ENCODE peak calls at places on chromosomes 12 and 14, in four cellular contexts. B is CD8-positive, alpha-beta T cell; S is neuronal stem cell; G is PC-3. F is an unnamed sample.

GRCh38 chr14:51093371-51094281 is 1.3 kb downstream of the TRIM9 start:
- DNase-seq in B (peak; percentile 38), S (peak; percentile 36), G (no peak), F (peak; percentile 26)

GRCh38 chr12:116202433-116202832 is 75.1 kb downstream of the MED13L start:
- DNase-seq in B (no peak), S (no peak), G (no peak), F (no peak)

GRCh38 chr12:100651694-100652093 is 78.2 kb downstream of the GAS2L3 start:
- DNase-seq in B (no peak), S (no peak), G (no peak), F (no peak)

GRCh38 chr14:38490273-38490672 is 234.4 kb upstream of the CLEC14A start:
- DNase-seq in B (no peak), S (no peak), G (no peak), F (no peak)

GRCh38 chr12:59382678-59383425 is 213.0 kb upstream of the SLC16A7 start:
- DNase-seq in B (no peak), S (no peak), G (no peak), F (no peak)

GRCh38 chr14:50335989-50336391 is 23.9 kb downstream of the DMAC2L start:
- DNase-seq in B (no peak), S (no peak), G (no peak), F (no peak)

GRCh38 chr12:106140223-106140986 is 1.7 kb upstream of the NUAK1 start:
- DNase-seq in B (no peak), S (no peak), G (no peak), F (no peak)

GRCh38 chr12:2264622-2265306 is 212.0 kb downstream of the CACNA1C start:
- DNase-seq in B (no peak), S (no peak), G (no peak), F (no peak)

GRCh38 chr12:65603428-65604351 is 220.6 kb upstream of the HMGA2 start:
- DNase-seq in B (no peak), S (no peak), G (peak; percentile 92), F (no peak)

GRCh38 chr12:45878630-45879255 is 111.6 kb downstream of the SCAF11 start:
- DNase-seq in B (peak; percentile 38), S (no peak), G (peak; percentile 25), F (no peak)

GRCh38 chr14:70186826-70187483 is 1.8 kb downstream of the SLC8A3 start:
- DNase-seq in B (no peak), S (no peak), G (no peak), F (no peak)

GRCh38 chr12:116000252-116000651 is 277.2 kb downstream of the MED13L start:
- DNase-seq in B (no peak), S (no peak), G (no peak), F (no peak)

GRCh38 chr12:102433304-102433703 is 47.1 kb downstream of the IGF1 start:
- DNase-seq in B (no peak), S (no peak), G (no peak), F (no peak)

GRCh38 chr12:29282452-29282851 is 98.5 kb downstream of the ERGIC2 start:
- DNase-seq in B (no peak), S (no peak), G (no peak), F (no peak)

GRCh38 chr12:122190842-122191668 is 8.1 kb downstream of the LRRC43 start:
- DNase-seq in B (peak; percentile 70), S (peak; percentile 57), G (peak; percentile 90), F (peak; percentile 49)

GRCh38 chr12:8088574-8088973 is 6.5 kb downstream of the NECAP1 start:
- DNase-seq in B (peak; percentile 52), S (no peak), G (no peak), F (peak; percentile 43)

GRCh38 chr12:48454675-48455074 is 17.7 kb upstream of the ANP32D start:
- DNase-seq in B (no peak), S (no peak), G (peak; percentile 58), F (peak; percentile 57)

GRCh38 chr12:41743835-41744234 is 400.8 kb downstream of the GXYLT1 start:
- DNase-seq in B (no peak), S (no peak), G (peak; percentile 57), F (no peak)

GRCh38 chr14:69044965-69045555 is 66.0 kb upstream of the ACTN1 start:
- DNase-seq in B (no peak), S (no peak), G (no peak), F (no peak)

GRCh38 chr12:46303039-46303666 is 34.3 kb upstream of the SLC38A1 start:
- DNase-seq in B (peak; percentile 59), S (no peak), G (peak; percentile 60), F (peak; percentile 66)

GRCh38 chr12:77001181-77001758 is 64.1 kb downstream of the E2F7 start:
- DNase-seq in B (no peak), S (no peak), G (no peak), F (no peak)

GRCh38 chr14:64566651-64567122 is 16.9 kb downstream of the PPP1R36 start:
- DNase-seq in B (no peak), S (no peak), G (no peak), F (no peak)

GRCh38 chr12:55687746-55688145 is 20.0 kb downstream of the ITGA7 start:
- DNase-seq in B (no peak), S (no peak), G (no peak), F (no peak)

GRCh38 chr12:5171701-5172100 is 128.0 kb downstream of the KCNA5 start:
- DNase-seq in B (no peak), S (peak; percentile 54), G (peak; percentile 46), F (no peak)

GRCh38 chr12:125295550-125295949 is 230.3 kb downstream of the AACS start:
- DNase-seq in B (no peak), S (no peak), G (no peak), F (no peak)

GRCh38 chr12:92762773-92763172 is 60.0 kb downstream of the PLEKHG7 start:
- DNase-seq in B (no peak), S (no peak), G (no peak), F (no peak)

GRCh38 chr12:108701779-108702435 is 29.4 kb downstream of the CORO1C start:
- DNase-seq in B (no peak), S (no peak), G (no peak), F (no peak)

GRCh38 chr12:33061844-33062243 is 165.3 kb upstream of the PKP2 start:
- DNase-seq in B (no peak), S (no peak), G (no peak), F (no peak)

GRCh38 chr12:52175411-52176350 is 16.1 kb downstream of the KRT80 start:
- DNase-seq in B (no peak), S (no peak), G (no peak), F (no peak)

GRCh38 chr14:26598081-26598671 is 343 bp upstream of the NOVA1 start:
- DNase-seq in B (no peak), S (peak; percentile 98), G (peak; percentile 77), F (peak; percentile 7)

GRCh38 chr12:98418357-98419075 is 96.9 kb upstream of the TMPO start:
- DNase-seq in B (no peak), S (no peak), G (peak; percentile 92), F (no peak)

GRCh38 chr14:70908918-70909641 is 1.8 kb downstream of the PCNX1 start:
- DNase-seq in B (no peak), S (no peak), G (no peak), F (no peak)

GRCh38 chr12:108643941-108644742 is 10.4 kb upstream of the SELPLG start:
- DNase-seq in B (no peak), S (no peak), G (peak; percentile 59), F (no peak)

GRCh38 chr12:64450711-64451486 is 1.0 kb upstream of the TBK1 start:
- DNase-seq in B (no peak), S (peak; percentile 79), G (peak; percentile 25), F (no peak)

GRCh38 chr14:45716506-45716905 is 463.5 kb upstream of the MIS18BP1 start:
- DNase-seq in B (no peak), S (no peak), G (peak; percentile 50), F (no peak)

GRCh38 chr12:100668939-100669536 is 95.6 kb downstream of the GAS2L3 start:
- DNase-seq in B (peak; percentile 31), S (peak; percentile 77), G (peak; percentile 87), F (no peak)

GRCh38 chr14:103871596-103872480 is 24.5 kb upstream of the PPP1R13B start:
- DNase-seq in B (peak; percentile 79), S (peak; percentile 32), G (no peak), F (peak; percentile 73)

GRCh38 chr12:4041191-4041885 is 168.1 kb upstream of the PARP11 start:
- DNase-seq in B (no peak), S (no peak), G (no peak), F (no peak)

GRCh38 chr14:22502551-22502950 is 86.5 kb downstream of the DAD1 start:
- DNase-seq in B (no peak), S (no peak), G (no peak), F (no peak)

GRCh38 chr14:105838591-105839424 is 312.4 kb downstream of the TMEM121 start:
- DNase-seq in B (no peak), S (no peak), G (no peak), F (no peak)
- H3K9me3 ChIP-seq in B (no peaks in the 10 kb centered on the region), S (peaks cover 65% of the 10 kb centered on the region), G (no peaks in the 10 kb centered on the region), F (no peaks in the 10 kb centered on the region)

GRCh38 chr12:630656-631632 is 32.3 kb downstream of the NINJ2 start:
- DNase-seq in B (peak; percentile 68), S (no peak), G (no peak), F (peak; percentile 61)
- H3K4me3 ChIP-seq in B (peak overlapping the region; percentile 54), S (no peak overlapping the region), G (no peak overlapping the region), F (peak overlapping the region; percentile 53)

GRCh38 chr12:34217660-34218059 is 195.4 kb downstream of the ALG10 start:
- DNase-seq in B (no peak), S (no peak), G (no peak), F (no peak)

GRCh38 chr12:34215213-34215892 is 193.1 kb downstream of the ALG10 start:
- DNase-seq in B (no peak), S (no peak), G (no peak), F (no peak)

GRCh38 chr12:34215893-34216285 is 193.6 kb downstream of the ALG10 start:
- DNase-seq in B (no peak), S (no peak), G (no peak), F (no peak)

GRCh38 chr12:34219046-34219770 is 196.9 kb downstream of the ALG10 start:
- DNase-seq in B (no peak), S (peak; percentile 1), G (no peak), F (peak; percentile 13)

GRCh38 chr12:34218193-34219045 is 196.1 kb downstream of the ALG10 start:
- DNase-seq in B (peak; percentile 69), S (no peak), G (peak; percentile 89), F (peak; percentile 14)
- H3K9me3 ChIP-seq in B (no peaks in the 10 kb centered on the region), S (peaks cover 31% of the 10 kb centered on the region), G (no peaks in the 10 kb centered on the region), F (no peaks in the 10 kb centered on the region)

GRCh38 chr12:113727651-113728061 is 238.5 kb downstream of the RBM19 start:
- DNase-seq in B (no peak), S (no peak), G (peak; percentile 99), F (no peak)
- H3K4me3 ChIP-seq in B (no peak overlapping the region), S (no peak overlapping the region), G (no peak overlapping the region), F (no peak overlapping the region)

DNA sequence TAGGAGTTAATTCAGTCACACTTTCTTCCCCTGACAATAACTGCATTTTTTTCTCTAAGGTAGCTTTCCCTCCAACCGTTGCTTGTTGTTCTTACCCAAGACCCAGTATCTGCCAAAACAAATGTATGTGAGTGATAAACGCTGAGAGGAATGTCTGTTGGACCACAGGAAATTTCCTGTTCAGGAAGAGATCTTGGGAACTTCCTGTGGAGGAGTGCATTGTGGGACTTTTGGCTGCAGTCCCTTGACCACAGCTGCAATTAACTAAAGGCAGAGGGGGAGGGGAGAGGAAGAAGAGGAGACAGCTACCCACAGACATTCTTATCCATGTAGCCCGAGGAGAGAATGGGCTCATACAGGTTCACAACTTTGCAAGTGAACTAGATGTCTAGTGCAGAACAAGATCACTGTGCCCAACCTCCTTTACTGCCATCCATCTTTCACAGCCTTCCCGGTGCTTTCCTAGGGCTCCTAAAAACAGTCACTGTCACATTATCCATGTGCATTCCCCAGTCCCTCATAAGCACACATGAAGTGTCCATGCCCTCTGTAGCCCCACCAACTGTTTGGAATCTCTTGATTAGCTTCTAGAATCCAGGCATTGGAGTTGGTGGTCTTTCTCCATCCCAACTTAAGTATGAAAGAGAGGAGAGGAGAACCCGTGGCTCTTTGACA is 149.5 kb downstream of the ETV6 start:
- DNase-seq in B (no peak), S (no peak), G (peak; percentile 89), F (no peak)
- H3K9me3 ChIP-seq in B (no peaks in the 10 kb centered on the region), S (no peaks in the 10 kb centered on the region), G (no peaks in the 10 kb centered on the region), F (no peaks in the 10 kb centered on the region)

F was measured in naive thymus-derived CD4-positive, alpha-beta T cell.